ENCODE peak calls at places on chromosomes 2 and 18, in nine cellular contexts. F is adrenal gland, M is cardiac fibroblast, N is DND-41, Q is RWPE2, B is GM13977, I is nephron progenitor cell, X is upper lobe of left lung, G is stomach. P is an unnamed sample.

GRCh38 chr2:173119069-173119807 is 43.6 kb downstream of the MAP3K20 start:
- DNase-seq in F (no peak), M (peak), N (no peak), Q (no peak), B (no peak), I (no peak), X (no peak), G (no peak), P (no peak)

GRCh38 chr2:196610796-196611195 is 28.7 kb upstream of the CCDC150 start:
- DNase-seq in F (no peak), M (no peak), N (no peak), Q (no peak), B (no peak), I (no peak), X (no peak), G (no peak), P (no peak)

GRCh38 chr2:133747965-133748700 is 179.9 kb upstream of the NCKAP5 start:
- DNase-seq in F (no peak), M (no peak), N (no peak), Q (no peak), B (no peak), I (no peak), X (no peak), G (no peak), P (no peak)

GRCh38 chr2:119544075-119545031 is at the start of gene CFAP221:
- DNase-seq in F (peak), M (peak), N (no peak), Q (peak), B (peak), I (peak), X (peak), G (peak), P (no peak)

GRCh38 chr2:63050916-63051794 is 525 bp downstream of the OTX1 start:
- DNase-seq in F (no peak), M (no peak), N (peak), Q (no peak), B (peak), I (peak), X (no peak), G (no peak), P (no peak)

GRCh38 chr2:69395866-69396265 is 8.8 kb upstream of the GFPT1 start:
- DNase-seq in F (no peak), M (no peak), N (no peak), Q (no peak), B (no peak), I (no peak), X (no peak), G (no peak), P (no peak)

GRCh38 chr2:42847596-42848151 is 55.3 kb upstream of the HAAO start:
- DNase-seq in F (no peak), M (no peak), N (no peak), Q (no peak), B (no peak), I (no peak), X (no peak), G (no peak), P (no peak)

GRCh38 chr18:71443726-71444480 is 1100.2 kb downstream of the CBLN2 start:
- DNase-seq in F (no peak), M (peak), N (no peak), Q (no peak), B (no peak), I (no peak), X (no peak), G (no peak), P (no peak)

GRCh38 chr2:176784633-176785193 is 427.9 kb upstream of the HNRNPA3 start:
- DNase-seq in F (no peak), M (no peak), N (no peak), Q (no peak), B (no peak), I (no peak), X (no peak), G (no peak), P (no peak)

GRCh38 chr2:218230882-218231281 is 13.9 kb downstream of the ARPC2 start:
- DNase-seq in F (no peak), M (peak), N (no peak), Q (no peak), B (no peak), I (no peak), X (no peak), G (peak), P (no peak)

GRCh38 chr2:136377423-136378382 is 259.8 kb upstream of the CXCR4 start:
- DNase-seq in F (no peak), M (no peak), N (no peak), Q (no peak), B (no peak), I (no peak), X (no peak), G (no peak), P (no peak)

GRCh38 chr2:16685340-16685715 is 19.7 kb upstream of the CYRIA start:
- DNase-seq in F (no peak), M (no peak), N (no peak), Q (no peak), B (no peak), I (no peak), X (no peak), G (no peak), P (no peak)

GRCh38 chr18:79857082-79857661 is 59.4 kb downstream of the KCNG2 start:
- DNase-seq in F (peak), M (peak), N (no peak), Q (no peak), B (no peak), I (no peak), X (no peak), G (no peak), P (no peak)

GRCh38 chr18:21968334-21968733 is 201.1 kb upstream of the GATA6 start:
- DNase-seq in F (no peak), M (no peak), N (no peak), Q (no peak), B (no peak), I (no peak), X (no peak), G (peak), P (no peak)

GRCh38 chr2:12300019-12300602 is 416.6 kb upstream of the TRIB2 start:
- DNase-seq in F (no peak), M (peak), N (no peak), Q (no peak), B (no peak), I (no peak), X (no peak), G (no peak), P (no peak)

GRCh38 chr2:98773907-98774306 is 43.0 kb upstream of the MGAT4A start:
- DNase-seq in F (no peak), M (no peak), N (no peak), Q (no peak), B (no peak), I (no peak), X (no peak), G (no peak), P (no peak)

GRCh38 chr18:6069539-6069938 is 174.2 kb upstream of the TMEM200C start:
- DNase-seq in F (no peak), M (no peak), N (no peak), Q (no peak), B (no peak), I (no peak), X (no peak), G (no peak), P (no peak)

GRCh38 chr2:196376984-196377877 is 205.9 kb upstream of the STK17B start:
- DNase-seq in F (no peak), M (peak), N (no peak), Q (no peak), B (peak), I (no peak), X (no peak), G (no peak), P (peak)

GRCh38 chr18:45447364-45448265 is 167.7 kb upstream of the SLC14A2 start:
- DNase-seq in F (no peak), M (no peak), N (no peak), Q (no peak), B (no peak), I (no peak), X (no peak), G (no peak), P (no peak)

GRCh38 chr2:2234398-2234797 is 96.7 kb downstream of the MYT1L start:
- DNase-seq in F (no peak), M (no peak), N (no peak), Q (no peak), B (no peak), I (no peak), X (no peak), G (no peak), P (no peak)

GRCh38 chr2:151733781-151734672 is at the start of gene NEB:
- DNase-seq in F (no peak), M (no peak), N (no peak), Q (no peak), B (no peak), I (no peak), X (no peak), G (no peak), P (no peak)

GRCh38 chr18:67467188-67467587 is 49.3 kb downstream of the DSEL start:
- DNase-seq in F (no peak), M (no peak), N (no peak), Q (no peak), B (no peak), I (no peak), X (no peak), G (no peak), P (no peak)

GRCh38 chr2:145380436-145381017 is 860.6 kb upstream of the ZEB2 start:
- DNase-seq in F (no peak), M (peak), N (no peak), Q (no peak), B (no peak), I (no peak), X (no peak), G (no peak), P (peak)

GRCh38 chr2:168649562-168649961 is 152.9 kb upstream of the NOSTRIN start:
- DNase-seq in F (no peak), M (no peak), N (no peak), Q (no peak), B (no peak), I (no peak), X (no peak), G (no peak), P (no peak)

GRCh38 chr2:240864475-240864874 is 4.1 kb upstream of the AGXT start:
- DNase-seq in F (no peak), M (no peak), N (no peak), Q (no peak), B (no peak), I (no peak), X (no peak), G (no peak), P (no peak)

GRCh38 chr2:181352158-181352557 is 105.0 kb upstream of the ITGA4 start:
- DNase-seq in F (no peak), M (no peak), N (no peak), Q (no peak), B (no peak), I (no peak), X (no peak), G (no peak), P (no peak)

GRCh38 chr2:1830936-1831616 is 86.8 kb upstream of the PXDN start:
- DNase-seq in F (no peak), M (peak), N (no peak), Q (no peak), B (no peak), I (no peak), X (no peak), G (no peak), P (no peak)

GRCh38 chr2:160970052-160970846 is 190.0 kb upstream of the TANK start:
- DNase-seq in F (peak), M (peak), N (peak), Q (no peak), B (no peak), I (peak), X (no peak), G (no peak), P (peak)

GRCh38 chr2:20852670-20853069 is 29.8 kb upstream of the LDAH start:
- DNase-seq in F (no peak), M (no peak), N (no peak), Q (no peak), B (no peak), I (no peak), X (no peak), G (no peak), P (no peak)

GRCh38 chr2:46841621-46842020 is 74.0 kb downstream of the MCFD2 start:
- DNase-seq in F (no peak), M (no peak), N (no peak), Q (no peak), B (no peak), I (no peak), X (peak), G (peak), P (no peak)

GRCh38 chr2:44745922-44746321 is 195.6 kb upstream of the SIX3 start:
- DNase-seq in F (no peak), M (no peak), N (no peak), Q (no peak), B (no peak), I (peak), X (no peak), G (no peak), P (no peak)

GRCh38 chr2:44746367-44746766 is 195.1 kb upstream of the SIX3 start:
- DNase-seq in F (no peak), M (no peak), N (no peak), Q (no peak), B (no peak), I (no peak), X (no peak), G (no peak), P (no peak)

GRCh38 chr2:44744961-44745360 is 196.5 kb upstream of the SIX3 start:
- DNase-seq in F (no peak), M (no peak), N (no peak), Q (no peak), B (no peak), I (no peak), X (no peak), G (no peak), P (no peak)

GRCh38 chr2:44746856-44747612 is 194.5 kb upstream of the SIX3 start:
- DNase-seq in F (no peak), M (no peak), N (no peak), Q (no peak), B (no peak), I (no peak), X (no peak), G (no peak), P (no peak)

DNA sequence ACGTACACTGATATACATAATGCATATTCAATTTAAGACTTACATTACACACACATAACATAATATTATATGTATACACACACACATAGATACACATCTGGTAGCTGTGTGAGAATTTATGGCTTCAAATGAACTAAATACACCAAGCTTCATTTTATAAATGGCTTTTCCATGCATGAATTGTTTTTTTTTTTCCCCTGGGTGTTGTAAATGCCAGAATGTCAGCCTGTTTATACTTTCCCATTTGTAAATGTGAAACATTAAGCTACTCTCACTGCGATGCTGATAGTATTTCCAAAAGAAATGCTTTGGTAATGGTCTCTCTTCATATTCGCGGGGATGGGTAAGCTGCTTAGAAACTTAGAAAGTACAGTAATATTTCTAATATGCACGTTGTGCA is 196.0 kb upstream of the SIX3 start:
- DNase-seq in F (no peak), M (no peak), N (no peak), Q (no peak), B (no peak), I (no peak), X (no peak), G (no peak), P (no peak)
- TF ChIP-seq CTCF in F (no peak), M (no peak), N (no peak), Q (no peak), B (no peak), I (no peak), X (no peak), G (no peak), P (no peak)

DNA sequence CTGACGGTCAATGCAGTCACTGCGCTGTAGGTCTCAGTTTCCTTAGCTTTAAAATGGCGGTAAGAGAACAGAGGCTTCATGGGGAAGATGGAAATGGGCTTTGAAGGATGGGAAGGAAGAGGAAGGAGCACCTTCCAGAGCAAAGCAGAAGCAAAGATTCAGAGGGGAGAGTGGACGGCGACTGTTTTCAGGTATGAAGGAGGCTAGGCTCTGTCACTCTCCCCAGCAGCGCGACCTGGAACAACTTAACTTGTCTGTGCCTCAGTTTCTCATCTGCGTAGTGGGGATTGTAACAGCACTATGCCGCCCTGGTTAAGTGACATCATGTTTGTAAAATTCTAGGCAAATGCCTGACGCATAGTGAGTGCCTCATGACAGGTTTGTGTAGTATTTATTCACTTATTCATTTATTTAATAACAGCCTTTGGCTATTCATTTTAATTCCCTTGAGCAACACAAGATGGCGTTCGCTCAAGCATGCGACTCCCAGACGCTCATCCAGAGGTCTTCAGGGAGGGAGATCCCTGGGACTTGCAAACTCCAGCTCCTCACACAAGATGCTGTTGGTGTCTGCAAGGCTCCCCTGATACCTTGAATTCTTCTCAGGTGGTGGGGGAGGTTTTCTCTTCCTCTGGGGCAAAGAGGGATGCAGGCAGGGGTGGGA is 336.3 kb downstream of the DYSF start:
- DNase-seq in F (peak), M (peak), N (no peak), Q (no peak), B (no peak), I (no peak), X (no peak), G (peak), P (no peak)
- TF ChIP-seq CTCF in F (no peak), M (peak), N (peak), Q (peak), B (no peak), I (no peak), X (no peak), G (no peak), P (peak)

DNA sequence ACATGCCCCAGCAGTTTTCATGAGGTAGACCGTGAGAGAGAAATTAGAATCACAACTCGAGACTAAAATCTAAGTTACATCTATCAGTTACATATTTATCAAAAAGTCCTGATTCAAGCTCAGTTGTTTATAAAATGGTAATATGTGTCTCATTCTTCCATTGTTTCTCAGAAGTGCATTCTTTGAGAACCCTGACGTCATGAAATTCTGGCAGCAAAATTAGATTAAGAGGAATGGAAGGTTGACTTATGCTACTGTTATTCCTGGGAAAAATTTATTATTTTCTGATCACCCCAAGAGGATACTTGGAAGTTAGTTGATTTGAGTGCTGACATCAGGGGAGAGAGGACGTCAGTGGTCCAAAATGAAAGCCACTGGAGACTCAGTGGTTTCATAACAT is 1864.8 kb upstream of the LRRTM1 start:
- DNase-seq in F (no peak), M (no peak), N (no peak), Q (no peak), B (no peak), I (no peak), X (no peak), G (no peak), P (no peak)
- TF ChIP-seq CTCF in F (no peak), M (no peak), N (no peak), Q (no peak), B (no peak), I (no peak), X (no peak), G (no peak), P (no peak)

DNA sequence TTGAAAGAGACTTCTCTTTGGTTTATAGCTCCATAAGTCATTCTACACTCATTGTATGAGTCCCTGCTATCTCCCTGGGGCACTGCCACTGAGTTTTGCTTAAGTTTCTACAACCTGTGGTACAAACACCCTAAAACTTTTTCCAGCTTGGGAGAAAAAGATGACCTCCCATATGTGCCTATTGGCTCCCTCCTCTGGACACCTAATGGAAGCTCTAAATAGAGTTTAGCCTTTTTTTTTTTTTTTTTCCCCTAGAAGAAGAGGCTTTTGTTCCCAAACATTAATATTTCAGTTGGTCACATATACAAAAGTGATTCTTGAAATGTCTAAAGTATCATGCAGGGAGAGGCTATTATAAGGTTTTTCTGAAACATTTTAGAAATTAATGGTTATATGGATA is 547.2 kb upstream of the TMEFF2 start:
- DNase-seq in F (no peak), M (peak), N (no peak), Q (no peak), B (no peak), I (no peak), X (no peak), G (no peak), P (no peak)
- TF ChIP-seq CTCF in F (no peak), M (peak), N (no peak), Q (peak), B (no peak), I (peak), X (no peak), G (no peak), P (no peak)

GRCh38 chr2:40450066-40450841 is 1.6 kb downstream of the SLC8A1 start:
- DNase-seq in F (no peak), M (peak), N (peak), Q (no peak), B (no peak), I (no peak), X (no peak), G (no peak), P (no peak)
- TF ChIP-seq CTCF in F (peak), M (no peak), N (peak), Q (peak), B (no peak), I (no peak), X (no peak), G (no peak), P (peak)

P was measured in BJ.